ENCODE peak calls at places on chromosomes 7 and 10, in seven cellular contexts. One of them, this sample, is unnamed.
A peak's percentile ranks its signal among the peaks of the same experiment; 100 is the strongest.

GRCh38 chr7:159061209-159061608 is 83.5 kb downstream of the VIPR2 start:
- DNase-seq in adrenal gland: no peak
- DNase-seq in neural crest cell: no peak
- DNase-seq in MCF 10A: no peak
- DNase-seq in retinal pigment epithelial cell: no peak
- DNase-seq in astrocyte: no peak
- DNase-seq in HCT116: no peak
- DNase-seq in this sample: no peak

GRCh38 chr10:113142601-113143000 is 192.6 kb downstream of the TCF7L2 start:
- DNase-seq in adrenal gland: no peak
- DNase-seq in neural crest cell: no peak
- DNase-seq in MCF 10A: no peak
- DNase-seq in retinal pigment epithelial cell: no peak
- DNase-seq in astrocyte: no peak
- DNase-seq in HCT116: no peak
- DNase-seq in this sample: no peak

GRCh38 chr7:151786241-151786640 is 90.7 kb downstream of the PRKAG2 start:
- DNase-seq in adrenal gland: no peak
- DNase-seq in neural crest cell: no peak
- DNase-seq in MCF 10A: no peak
- DNase-seq in retinal pigment epithelial cell: no peak
- DNase-seq in astrocyte: no peak
- DNase-seq in HCT116: no peak
- DNase-seq in this sample: no peak

GRCh38 chr10:128421731-128422130 is 295.5 kb upstream of the MKI67 start:
- DNase-seq in adrenal gland: no peak
- DNase-seq in neural crest cell: no peak
- DNase-seq in MCF 10A: no peak
- DNase-seq in retinal pigment epithelial cell: no peak
- DNase-seq in astrocyte: no peak
- DNase-seq in HCT116: no peak
- DNase-seq in this sample: no peak

GRCh38 chr7:150855046-150855445 is 2.7 kb downstream of the AOC1 start:
- DNase-seq in adrenal gland: no peak
- DNase-seq in neural crest cell: no peak
- DNase-seq in MCF 10A: no peak
- DNase-seq in retinal pigment epithelial cell: no peak
- DNase-seq in astrocyte: no peak
- DNase-seq in HCT116: no peak
- DNase-seq in this sample: no peak

GRCh38 chr7:158323741-158324396 is 263.8 kb downstream of the PTPRN2 start:
- DNase-seq in adrenal gland: no peak
- DNase-seq in neural crest cell: no peak
- DNase-seq in MCF 10A: no peak
- DNase-seq in retinal pigment epithelial cell: no peak
- DNase-seq in astrocyte: no peak
- DNase-seq in HCT116: no peak
- DNase-seq in this sample: no peak

GRCh38 chr7:108824840-108825540 is 255.3 kb downstream of the DNAJB9 start:
- DNase-seq in adrenal gland: no peak
- DNase-seq in neural crest cell: no peak
- DNase-seq in MCF 10A: peak; percentile 51
- DNase-seq in retinal pigment epithelial cell: peak; percentile 27
- DNase-seq in astrocyte: peak; percentile 86
- DNase-seq in HCT116: peak; percentile 26
- DNase-seq in this sample: no peak

GRCh38 chr10:94038024-94038423 is 44.3 kb downstream of the PLCE1 start:
- DNase-seq in adrenal gland: no peak
- DNase-seq in neural crest cell: no peak
- DNase-seq in MCF 10A: no peak
- DNase-seq in retinal pigment epithelial cell: peak; percentile 81
- DNase-seq in astrocyte: peak; percentile 63
- DNase-seq in HCT116: no peak
- DNase-seq in this sample: no peak

GRCh38 chr7:151817315-151817690 is 59.6 kb downstream of the PRKAG2 start:
- DNase-seq in adrenal gland: no peak
- DNase-seq in neural crest cell: no peak
- DNase-seq in MCF 10A: no peak
- DNase-seq in retinal pigment epithelial cell: no peak
- DNase-seq in astrocyte: no peak
- DNase-seq in HCT116: no peak
- DNase-seq in this sample: no peak

GRCh38 chr10:101260764-101261341 is 31.6 kb upstream of the LBX1 start:
- DNase-seq in adrenal gland: no peak
- DNase-seq in neural crest cell: no peak
- DNase-seq in MCF 10A: no peak
- DNase-seq in retinal pigment epithelial cell: no peak
- DNase-seq in astrocyte: no peak
- DNase-seq in HCT116: no peak
- DNase-seq in this sample: peak; percentile 45

GRCh38 chr7:33650828-33651227 is 254.5 kb upstream of the BMPER start:
- DNase-seq in adrenal gland: no peak
- DNase-seq in neural crest cell: no peak
- DNase-seq in MCF 10A: no peak
- DNase-seq in retinal pigment epithelial cell: no peak
- DNase-seq in astrocyte: no peak
- DNase-seq in HCT116: no peak
- DNase-seq in this sample: no peak

GRCh38 chr10:89684604-89685003 is 16.8 kb upstream of the KIF20B start:
- DNase-seq in adrenal gland: no peak
- DNase-seq in neural crest cell: no peak
- DNase-seq in MCF 10A: peak; percentile 70
- DNase-seq in retinal pigment epithelial cell: no peak
- DNase-seq in astrocyte: no peak
- DNase-seq in HCT116: no peak
- DNase-seq in this sample: no peak

GRCh38 chr10:33665512-33665911 is 331.0 kb upstream of the NRP1 start:
- DNase-seq in adrenal gland: no peak
- DNase-seq in neural crest cell: no peak
- DNase-seq in MCF 10A: no peak
- DNase-seq in retinal pigment epithelial cell: no peak
- DNase-seq in astrocyte: peak; percentile 41
- DNase-seq in HCT116: no peak
- DNase-seq in this sample: no peak

GRCh38 chr7:22607180-22607579 is 107.2 kb upstream of the STEAP1B start:
- DNase-seq in adrenal gland: no peak
- DNase-seq in neural crest cell: no peak
- DNase-seq in MCF 10A: no peak
- DNase-seq in retinal pigment epithelial cell: no peak
- DNase-seq in astrocyte: no peak
- DNase-seq in HCT116: no peak
- DNase-seq in this sample: no peak

GRCh38 chr10:21078410-21079329 is 181.6 kb upstream of the NEBL start:
- DNase-seq in adrenal gland: peak; percentile 54
- DNase-seq in neural crest cell: peak; percentile 70
- DNase-seq in MCF 10A: peak; percentile 88
- DNase-seq in retinal pigment epithelial cell: peak; percentile 30
- DNase-seq in astrocyte: peak; percentile 23
- DNase-seq in HCT116: peak; percentile 58
- DNase-seq in this sample: peak; percentile 68

GRCh38 chr10:9302142-9302746 is 1247.8 kb downstream of the GATA3 start:
- DNase-seq in adrenal gland: no peak
- DNase-seq in neural crest cell: no peak
- DNase-seq in MCF 10A: peak; percentile 74
- DNase-seq in retinal pigment epithelial cell: peak; percentile 17
- DNase-seq in astrocyte: peak; percentile 34
- DNase-seq in HCT116: peak; percentile 23
- DNase-seq in this sample: peak; percentile 33

GRCh38 chr10:92747600-92747999 is 57.8 kb downstream of the HHEX start:
- DNase-seq in adrenal gland: no peak
- DNase-seq in neural crest cell: no peak
- DNase-seq in MCF 10A: no peak
- DNase-seq in retinal pigment epithelial cell: no peak
- DNase-seq in astrocyte: no peak
- DNase-seq in HCT116: no peak
- DNase-seq in this sample: no peak

GRCh38 chr7:128869944-128870285 is 7.3 kb downstream of the ATP6V1F start:
- DNase-seq in adrenal gland: no peak
- DNase-seq in neural crest cell: peak; percentile 33
- DNase-seq in MCF 10A: no peak
- DNase-seq in retinal pigment epithelial cell: no peak
- DNase-seq in astrocyte: no peak
- DNase-seq in HCT116: no peak
- DNase-seq in this sample: no peak

GRCh38 chr7:45980181-45980905 is 59.3 kb upstream of the IGFBP3 start:
- DNase-seq in adrenal gland: no peak
- DNase-seq in neural crest cell: no peak
- DNase-seq in MCF 10A: no peak
- DNase-seq in retinal pigment epithelial cell: no peak
- DNase-seq in astrocyte: peak; percentile 67
- DNase-seq in HCT116: no peak
- DNase-seq in this sample: no peak

GRCh38 chr7:17680026-17680425 is 260.3 kb downstream of the SNX13 start:
- DNase-seq in adrenal gland: peak; percentile 77
- DNase-seq in neural crest cell: no peak
- DNase-seq in MCF 10A: peak; percentile 94
- DNase-seq in retinal pigment epithelial cell: peak; percentile 49
- DNase-seq in astrocyte: peak; percentile 93
- DNase-seq in HCT116: no peak
- DNase-seq in this sample: no peak

GRCh38 chr7:101220295-101220694 is 2.3 kb downstream of the ZNHIT1 start:
- DNase-seq in adrenal gland: no peak
- DNase-seq in neural crest cell: no peak
- DNase-seq in MCF 10A: no peak
- DNase-seq in retinal pigment epithelial cell: no peak
- DNase-seq in astrocyte: no peak
- DNase-seq in HCT116: no peak
- DNase-seq in this sample: no peak

GRCh38 chr7:101216001-101216859 is 1.2 kb downstream of the PLOD3 start:
- DNase-seq in adrenal gland: no peak
- DNase-seq in neural crest cell: no peak
- DNase-seq in MCF 10A: no peak
- DNase-seq in retinal pigment epithelial cell: no peak
- DNase-seq in astrocyte: no peak
- DNase-seq in HCT116: no peak
- DNase-seq in this sample: no peak

GRCh38 chr7:101217388-101218235 is at the start of the genes PLOD3 and ZNHIT1:
- DNase-seq in adrenal gland: peak; percentile 97
- DNase-seq in neural crest cell: peak; percentile 93
- DNase-seq in MCF 10A: peak; percentile 99
- DNase-seq in retinal pigment epithelial cell: peak; percentile 88
- DNase-seq in astrocyte: peak; percentile 90
- DNase-seq in HCT116: peak; percentile 96
- DNase-seq in this sample: peak; percentile 91

GRCh38 chr7:101218236-101219130 is 518 bp downstream of the ZNHIT1 start:
- DNase-seq in adrenal gland: no peak
- DNase-seq in neural crest cell: no peak
- DNase-seq in MCF 10A: no peak
- DNase-seq in retinal pigment epithelial cell: no peak
- DNase-seq in astrocyte: no peak
- DNase-seq in HCT116: no peak
- DNase-seq in this sample: no peak

DNA sequence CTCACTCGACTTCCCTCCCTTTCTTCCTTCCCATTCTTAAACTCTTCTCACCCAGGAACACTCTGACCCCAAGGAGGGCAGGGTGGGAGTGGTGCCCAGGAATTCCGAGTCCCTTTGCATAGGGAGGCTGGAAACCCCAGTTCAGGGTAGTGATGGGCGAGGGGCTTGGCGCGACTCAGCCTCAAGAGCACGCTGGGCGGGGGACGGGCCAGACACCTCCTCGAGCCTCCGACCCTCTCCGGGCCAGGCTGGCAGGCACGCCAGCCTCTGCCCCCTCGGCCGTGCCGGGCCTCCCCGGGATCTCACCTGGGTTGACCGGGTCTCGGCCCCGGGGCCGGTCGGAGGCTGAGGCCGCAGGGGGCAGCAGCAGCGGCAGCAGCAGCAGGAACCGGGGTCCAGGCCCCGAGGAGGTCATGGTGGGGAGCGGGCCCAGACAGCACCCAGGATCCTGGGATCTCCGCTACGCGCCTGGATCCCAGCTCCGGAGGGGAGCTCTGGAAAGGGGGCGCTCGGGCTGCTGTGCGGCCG is 457 bp downstream of the PLOD3 start:
- DNase-seq in adrenal gland: no peak
- DNase-seq in neural crest cell: no peak
- DNase-seq in MCF 10A: peak; percentile 24
- DNase-seq in retinal pigment epithelial cell: no peak
- DNase-seq in astrocyte: no peak
- DNase-seq in HCT116: no peak
- DNase-seq in this sample: peak; percentile 31
- TF ChIP-seq CTCF in adrenal gland: no peak
- TF ChIP-seq CTCF in neural crest cell: no peak
- TF ChIP-seq CTCF in MCF 10A: peak; percentile 16
- TF ChIP-seq CTCF in retinal pigment epithelial cell: peak; percentile 7
- TF ChIP-seq CTCF in astrocyte: no peak
- TF ChIP-seq CTCF in HCT116: peak; percentile 2
- TF ChIP-seq CTCF in this sample: no peak

DNA sequence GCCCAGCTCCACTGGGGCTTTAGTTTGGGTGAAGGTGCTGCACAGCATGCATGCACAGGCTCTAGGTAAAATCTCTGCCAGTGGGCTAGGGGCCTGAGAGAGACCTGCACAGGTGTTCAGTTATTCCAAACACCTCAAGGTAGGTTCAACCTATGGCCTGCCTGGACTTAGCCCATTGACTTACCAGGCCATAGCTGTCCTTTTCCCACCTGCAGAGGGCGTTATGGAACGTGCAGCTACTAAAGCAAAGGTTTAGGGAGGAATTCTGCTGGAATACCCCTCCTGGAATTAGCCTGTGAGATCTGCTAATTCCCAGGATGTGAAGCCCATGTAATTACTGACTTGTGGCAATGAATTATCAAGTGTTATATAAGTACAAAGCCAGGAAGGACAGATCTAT is 3.6 kb downstream of the VWC2 start:
- DNase-seq in adrenal gland: no peak
- DNase-seq in neural crest cell: peak; percentile 6
- DNase-seq in MCF 10A: peak; percentile 20
- DNase-seq in retinal pigment epithelial cell: no peak
- DNase-seq in astrocyte: no peak
- DNase-seq in HCT116: no peak
- DNase-seq in this sample: peak; percentile 63
- TF ChIP-seq CTCF in adrenal gland: no peak
- TF ChIP-seq CTCF in neural crest cell: peak; percentile 46
- TF ChIP-seq CTCF in MCF 10A: no peak
- TF ChIP-seq CTCF in retinal pigment epithelial cell: peak; percentile 38
- TF ChIP-seq CTCF in astrocyte: no peak
- TF ChIP-seq CTCF in HCT116: no peak
- TF ChIP-seq CTCF in this sample: peak; percentile 8

DNA sequence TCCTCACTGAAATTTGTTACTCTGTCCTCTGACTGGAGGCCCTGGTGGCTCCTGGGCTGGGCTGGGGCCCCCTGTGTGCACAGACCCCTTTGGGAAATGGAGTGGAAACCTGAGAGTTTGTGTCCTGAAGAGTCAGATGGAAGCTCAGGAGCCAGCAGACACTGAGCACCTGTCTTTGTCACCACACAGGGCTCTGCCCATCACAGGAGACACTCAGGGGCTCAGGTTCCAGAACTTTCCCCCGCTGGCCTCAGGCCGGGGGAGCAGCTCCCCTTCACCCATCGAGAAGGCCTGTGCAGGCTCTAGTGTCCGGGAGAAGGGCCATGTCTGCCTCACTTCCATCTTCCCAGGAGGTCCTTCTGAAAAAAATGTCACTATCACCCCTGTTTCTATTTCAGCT is 22.3 kb upstream of the PITRM1 start:
- DNase-seq in adrenal gland: no peak
- DNase-seq in neural crest cell: no peak
- DNase-seq in MCF 10A: no peak
- DNase-seq in retinal pigment epithelial cell: no peak
- DNase-seq in astrocyte: no peak
- DNase-seq in HCT116: no peak
- DNase-seq in this sample: no peak
- TF ChIP-seq CTCF in adrenal gland: no peak
- TF ChIP-seq CTCF in neural crest cell: no peak
- TF ChIP-seq CTCF in MCF 10A: no peak
- TF ChIP-seq CTCF in retinal pigment epithelial cell: no peak
- TF ChIP-seq CTCF in astrocyte: no peak
- TF ChIP-seq CTCF in HCT116: no peak
- TF ChIP-seq CTCF in this sample: no peak

GRCh38 chr7:118220583-118220982 is 3.9 kb upstream of the ANKRD7 start:
- DNase-seq in adrenal gland: no peak
- DNase-seq in neural crest cell: no peak
- DNase-seq in MCF 10A: no peak
- DNase-seq in retinal pigment epithelial cell: no peak
- DNase-seq in astrocyte: no peak
- DNase-seq in HCT116: no peak
- DNase-seq in this sample: no peak
- TF ChIP-seq CTCF in adrenal gland: no peak
- TF ChIP-seq CTCF in neural crest cell: no peak
- TF ChIP-seq CTCF in MCF 10A: no peak
- TF ChIP-seq CTCF in retinal pigment epithelial cell: no peak
- TF ChIP-seq CTCF in astrocyte: no peak
- TF ChIP-seq CTCF in HCT116: no peak
- TF ChIP-seq CTCF in this sample: no peak